ENCODE peak calls at places on chromosomes 12 and 14, in eight cellular contexts. E is stimulated activated CD4-positive, alpha-beta T cell treated with anti-CD3 and anti-CD28 coated beads, Interleukin-4, amount 100 ng/mL, for 48 hours; H is SW480; A is WTC11; M is iris pigment epithelial cell; X is amniotic epithelial cell; F is fibroblast of mammary gland; K is GM19239. B is an unnamed sample.

GRCh38 chr12:113014565-113014964 is 36.2 kb downstream of the OAS2 start:
- DNase-seq in E (no peak), H (no peak), A (no peak), M (no peak), X (no peak), F (no peak), K (no peak), B (no peak)

GRCh38 chr14:37939442-37940028 is 268.2 kb upstream of the SSTR1 start:
- DNase-seq in E (no peak), H (no peak), A (no peak), M (no peak), X (no peak), F (no peak), K (no peak), B (no peak)

GRCh38 chr12:123089631-123090353 is 61.1 kb downstream of the PITPNM2 start:
- DNase-seq in E (no peak), H (peak), A (no peak), M (peak), X (peak), F (peak), K (no peak), B (peak)

GRCh38 chr12:6684609-6685008 is 4.6 kb downstream of the ZNF384 start:
- DNase-seq in E (peak), H (peak), A (peak), M (no peak), X (no peak), F (peak), K (no peak), B (peak)

GRCh38 chr12:131983026-131983425 is 33.3 kb downstream of the EP400 start:
- DNase-seq in E (no peak), H (no peak), A (no peak), M (no peak), X (no peak), F (no peak), K (no peak), B (no peak)

GRCh38 chr14:57747036-57747435 is 118.9 kb downstream of the SLC35F4 start:
- DNase-seq in E (no peak), H (no peak), A (no peak), M (peak), X (peak), F (no peak), K (no peak), B (no peak)

GRCh38 chr14:103711516-103712431 is 3.5 kb downstream of the XRCC3 start:
- DNase-seq in E (no peak), H (no peak), A (no peak), M (no peak), X (no peak), F (no peak), K (no peak), B (no peak)

GRCh38 chr14:95173518-95173917 is 16.2 kb upstream of the DICER1 start:
- DNase-seq in E (no peak), H (no peak), A (no peak), M (no peak), X (no peak), F (no peak), K (no peak), B (no peak)

GRCh38 chr12:29376118-29376517 is 4.9 kb downstream of the ERGIC2 start:
- DNase-seq in E (no peak), H (no peak), A (no peak), M (no peak), X (no peak), F (no peak), K (no peak), B (no peak)

B was measured in fibroblast of the conjunctiva.